ENCODE peak calls at places on chromosome 2, in eight cellular contexts. Z is stomach, E is astrocyte of the spinal cord, X is GM23338, D is cardiac muscle cell, V is AG10803, S is MG63, C is IMR-90. F is an unnamed sample.

GRCh38 chr2:97693476-97693875 is 19.9 kb upstream of the ZAP70 start:
- DNase-seq in Z (no peak), E (no peak), X (no peak), D (peak; percentile 27), V (peak; percentile 6), S (peak; percentile 28), C (peak; percentile 23), F (no peak)

GRCh38 chr2:190859347-190860297 is 21.0 kb upstream of the GLS start:
- DNase-seq in Z (no peak), E (no peak), X (peak; percentile 30), D (peak; percentile 55), V (peak; percentile 89), S (peak; percentile 86), C (peak; percentile 62), F (no peak)

GRCh38 chr2:219430633-219431615 is 3.7 kb upstream of the SPEG start:
- DNase-seq in Z (no peak), E (peak; percentile 32), X (peak; percentile 29), D (peak; percentile 53), V (peak; percentile 48), S (peak; percentile 36), C (peak; percentile 55), F (no peak)

GRCh38 chr2:80233333-80233732 is 71.2 kb downstream of the LRRTM1 start:
- DNase-seq in Z (no peak), E (no peak), X (no peak), D (no peak), V (no peak), S (no peak), C (no peak), F (no peak)

GRCh38 chr2:167293172-167293781 is 405.0 kb downstream of the XIRP2 start:
- DNase-seq in Z (no peak), E (peak; percentile 43), X (peak; percentile 45), D (peak; percentile 27), V (no peak), S (peak; percentile 33), C (peak; percentile 16), F (no peak)

GRCh38 chr2:72028351-72028995 is 119.2 kb downstream of the CYP26B1 start:
- DNase-seq in Z (peak; percentile 19), E (no peak), X (no peak), D (no peak), V (no peak), S (no peak), C (no peak), F (peak; percentile 25)

GRCh38 chr2:214069254-214069653 is 341.6 kb upstream of the VWC2L start:
- DNase-seq in Z (no peak), E (peak; percentile 95), X (no peak), D (peak; percentile 82), V (peak; percentile 89), S (peak; percentile 80), C (peak; percentile 93), F (no peak)

GRCh38 chr2:218879881-218880748 is 537 bp upstream of the WNT10A start:
- DNase-seq in Z (peak; percentile 63), E (no peak), X (peak; percentile 48), D (no peak), V (no peak), S (no peak), C (no peak), F (no peak)

GRCh38 chr2:142472382-142472781 is 341.6 kb upstream of the LRP1B start:
- DNase-seq in Z (no peak), E (no peak), X (no peak), D (no peak), V (no peak), S (no peak), C (no peak), F (no peak)

GRCh38 chr2:177799531-177799930 is 273.0 kb downstream of the PDE11A start:
- DNase-seq in Z (no peak), E (no peak), X (peak; percentile 80), D (peak; percentile 41), V (peak; percentile 40), S (no peak), C (peak; percentile 12), F (no peak)

GRCh38 chr2:168166902-168167510 is 80.4 kb downstream of the STK39 start:
- DNase-seq in Z (no peak), E (peak; percentile 68), X (no peak), D (no peak), V (peak; percentile 27), S (peak; percentile 21), C (peak; percentile 78), F (no peak)

GRCh38 chr2:98148968-98149697 is 62.2 kb downstream of the VWA3B start:
- DNase-seq in Z (no peak), E (peak; percentile 76), X (peak; percentile 56), D (peak; percentile 84), V (peak; percentile 66), S (peak; percentile 60), C (peak; percentile 62), F (no peak)

GRCh38 chr2:229952256-229952835 is 30.0 kb downstream of the FBXO36 start:
- DNase-seq in Z (no peak), E (no peak), X (peak; percentile 54), D (no peak), V (no peak), S (no peak), C (no peak), F (no peak)

GRCh38 chr2:160042054-160042453 is 20.4 kb downstream of the PLA2R1 start:
- DNase-seq in Z (no peak), E (no peak), X (no peak), D (no peak), V (no peak), S (no peak), C (no peak), F (no peak)

GRCh38 chr2:144480257-144480656 is 39.7 kb downstream of the ZEB2 start:
- DNase-seq in Z (no peak), E (no peak), X (peak; percentile 41), D (peak; percentile 65), V (peak; percentile 73), S (no peak), C (peak; percentile 58), F (no peak)

GRCh38 chr2:61582191-61582590 is 44.0 kb upstream of the XPO1 start:
- DNase-seq in Z (no peak), E (no peak), X (peak; percentile 88), D (no peak), V (no peak), S (no peak), C (no peak), F (no peak)

GRCh38 chr2:203994735-203995134 is 58.2 kb downstream of the ICOS start:
- DNase-seq in Z (no peak), E (no peak), X (no peak), D (no peak), V (no peak), S (no peak), C (no peak), F (no peak)

GRCh38 chr2:181305151-181306123 is 151.7 kb upstream of the ITGA4 start:
- DNase-seq in Z (no peak), E (no peak), X (peak; percentile 25), D (peak; percentile 64), V (peak; percentile 25), S (no peak), C (peak; percentile 5), F (no peak)

DNA sequence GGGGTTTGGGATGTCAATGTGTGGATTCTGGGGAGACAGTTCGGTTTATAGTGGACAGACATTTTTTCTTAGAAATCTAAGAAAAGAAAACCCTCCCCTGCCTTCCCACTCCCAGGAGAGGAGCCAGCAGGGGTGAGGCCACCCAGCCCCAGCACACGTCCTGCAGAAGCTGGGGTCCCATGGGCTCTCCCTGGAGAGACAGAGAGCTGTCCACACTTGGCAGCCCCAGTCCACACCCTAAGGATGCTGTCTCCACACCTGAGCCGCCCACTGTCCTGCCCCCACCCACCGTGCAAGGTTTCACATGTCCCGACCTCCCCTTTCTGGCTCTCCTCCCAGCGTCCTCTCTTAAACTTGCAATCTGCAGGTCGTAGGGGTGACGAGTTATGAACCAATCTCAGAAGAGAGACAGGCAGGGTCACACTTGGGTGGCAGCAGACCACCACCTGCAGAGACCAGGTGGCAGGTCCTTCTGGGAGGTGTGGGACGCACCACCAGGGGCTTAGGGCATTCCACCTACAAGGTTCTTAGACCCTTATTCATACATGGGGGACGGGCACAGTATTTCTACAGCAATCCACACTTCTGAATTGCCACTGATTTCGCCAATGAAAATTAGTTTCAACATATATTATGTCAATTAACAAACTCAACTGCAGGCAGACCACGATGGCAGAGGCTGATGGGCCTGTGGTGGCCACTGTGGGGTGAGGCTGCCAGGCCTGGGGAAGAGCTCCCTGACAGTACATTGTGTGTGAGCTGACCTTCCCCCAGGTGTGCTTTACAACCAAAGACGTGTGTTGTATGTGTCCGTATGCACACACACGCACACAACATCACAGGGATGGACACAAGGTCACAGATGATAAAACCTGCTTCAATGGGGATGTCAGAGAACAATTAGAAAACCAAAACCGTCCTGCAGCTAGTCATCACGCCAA is 158.5 kb downstream of the TPO start:
- DNase-seq in Z (no peak), E (no peak), X (no peak), D (no peak), V (no peak), S (no peak), C (no peak), F (no peak)
- H3K4me3 ChIP-seq in Z (no peak overlapping the region), E (no peak overlapping the region), X (no peak overlapping the region), D (no peak overlapping the region), V (no peak overlapping the region), S (no peak overlapping the region), C (no peak overlapping the region), F (no peak overlapping the region)

GRCh38 chr2:226490172-226490571 is 309.4 kb downstream of the IRS1 start:
- DNase-seq in Z (no peak), E (no peak), X (no peak), D (peak; percentile 44), V (no peak), S (no peak), C (peak; percentile 59), F (no peak)
- H3K4me3 ChIP-seq in Z (no peak overlapping the region), E (no peak overlapping the region), X (no peak overlapping the region), D (no peak overlapping the region), V (no peak overlapping the region), S (no peak overlapping the region), C (no peak overlapping the region), F (no peak overlapping the region)

DNA sequence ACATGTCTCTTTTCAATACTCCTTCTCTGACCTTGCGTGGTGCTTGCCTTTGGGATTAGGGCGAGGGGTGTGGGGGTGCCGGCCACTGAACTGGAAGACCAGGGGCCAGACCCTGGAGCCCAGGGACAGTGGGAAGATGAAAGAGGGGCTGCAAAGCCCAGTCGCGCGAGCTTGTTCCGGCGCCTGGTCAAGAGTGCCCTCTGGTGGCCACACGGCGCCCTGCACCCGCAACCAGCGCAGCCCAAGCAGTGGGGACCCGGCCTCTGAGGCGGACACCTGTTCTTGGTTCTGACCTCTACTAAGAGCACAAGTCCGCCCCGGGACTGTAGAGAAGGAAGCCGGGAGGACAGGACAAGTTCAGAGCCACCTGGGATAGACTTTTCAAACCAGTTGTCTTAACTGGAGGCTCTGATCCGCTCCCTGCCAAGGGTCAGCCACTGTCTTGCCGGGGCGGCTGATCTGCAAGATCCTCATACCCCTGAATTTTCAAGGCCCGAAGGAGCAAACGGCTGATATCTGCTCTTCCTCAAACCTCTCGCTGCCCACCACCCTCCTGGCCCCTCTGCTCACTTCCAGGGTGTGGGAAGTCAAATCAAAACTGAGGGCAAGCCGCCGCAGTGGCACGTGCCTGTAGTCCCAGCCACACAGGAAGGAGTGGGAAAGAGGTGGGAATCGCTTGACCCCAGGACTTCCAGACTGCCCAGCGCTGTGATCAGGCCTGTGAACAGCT is 14.9 kb upstream of the MSH6 start:
- DNase-seq in Z (peak; percentile 77), E (peak; percentile 41), X (peak; percentile 82), D (peak; percentile 68), V (peak; percentile 36), S (peak; percentile 26), C (peak; percentile 30), F (peak; percentile 60)
- H3K4me3 ChIP-seq in Z (no peak overlapping the region), E (no peak overlapping the region), X (no peak overlapping the region), D (no peak overlapping the region), V (no peak overlapping the region), S (no peak overlapping the region), C (peak overlapping the region; percentile 49), F (no peak overlapping the region)

DNA sequence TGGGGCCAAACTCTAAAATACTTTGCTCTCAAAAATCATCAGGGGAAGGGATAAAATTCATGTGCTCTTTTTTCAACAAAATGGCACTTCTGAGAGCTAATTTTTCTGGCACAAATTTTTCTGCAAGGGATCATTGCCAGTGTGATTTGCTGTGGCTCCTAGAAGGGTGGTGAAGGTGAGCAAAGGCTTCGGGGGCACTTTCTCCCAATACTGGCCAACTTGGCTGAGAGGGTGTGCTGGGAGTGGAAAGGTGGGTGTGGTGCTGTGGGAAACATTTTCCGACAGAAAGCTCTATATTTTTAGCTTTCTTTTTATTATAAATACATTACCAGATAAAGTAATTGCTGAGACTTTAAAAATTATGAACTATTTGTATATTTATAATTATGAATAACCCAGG is 419 bp downstream of the SMYD1 start:
- DNase-seq in Z (no peak), E (no peak), X (no peak), D (no peak), V (no peak), S (no peak), C (no peak), F (no peak)
- H3K4me3 ChIP-seq in Z (peak overlapping the region; percentile 23), E (no peak overlapping the region), X (no peak overlapping the region), D (peak overlapping the region; percentile 82), V (no peak overlapping the region), S (no peak overlapping the region), C (no peak overlapping the region), F (no peak overlapping the region)